ENCODE peak calls at places on chromosomes 3 and 15, in seven cellular contexts. Y is hippocampal formation, H is GF-D8, N is putamen, Z is fibroblast of the aortic adventitia, K is GM12892, O is KG1. M is an unnamed sample.

GRCh38 chr15:58383876-58384275 is 47.9 kb upstream of the LIPC start:
- DNase-seq in Y (no peak), H (no peak), N (no peak), Z (no peak), K (no peak), O (no peak), M (no peak)

GRCh38 chr3:169172535-169172934 is 491.0 kb downstream of the MECOM start:
- DNase-seq in Y (no peak), H (no peak), N (no peak), Z (no peak), K (no peak), O (no peak), M (no peak)

GRCh38 chr3:111473550-111473949 is 68.4 kb upstream of the CD96 start:
- DNase-seq in Y (no peak), H (no peak), N (no peak), Z (no peak), K (no peak), O (no peak), M (no peak)

GRCh38 chr3:9056581-9056980 is 93.3 kb upstream of the RAD18 start:
- DNase-seq in Y (no peak), H (no peak), N (no peak), Z (no peak), K (no peak), O (no peak), M (no peak)

GRCh38 chr15:45829336-45830153 is 194.7 kb downstream of the SQOR start:
- DNase-seq in Y (no peak), H (no peak), N (no peak), Z (no peak), K (no peak), O (no peak), M (no peak)

GRCh38 chr3:62755285-62755684 is 119.9 kb downstream of the CADPS start:
- DNase-seq in Y (no peak), H (no peak), N (no peak), Z (no peak), K (no peak), O (no peak), M (no peak)

GRCh38 chr3:39383913-39384664 is 919 bp downstream of the SLC25A38 start:
- DNase-seq in Y (no peak), H (no peak), N (peak), Z (peak), K (peak), O (no peak), M (peak)

GRCh38 chr3:111541911-111542483 is at the start of gene CD96:
- DNase-seq in Y (no peak), H (peak), N (no peak), Z (no peak), K (no peak), O (no peak), M (no peak)

GRCh38 chr15:90718232-90718631 is 1.1 kb downstream of the BLM start:
- DNase-seq in Y (no peak), H (no peak), N (no peak), Z (no peak), K (no peak), O (no peak), M (no peak)

GRCh38 chr3:110743202-110743601 is 328.4 kb upstream of the NECTIN3 start:
- DNase-seq in Y (no peak), H (no peak), N (no peak), Z (no peak), K (no peak), O (no peak), M (no peak)

GRCh38 chr3:63228677-63229076 is 49.4 kb upstream of the SYNPR start:
- DNase-seq in Y (peak), H (no peak), N (peak), Z (peak), K (no peak), O (no peak), M (no peak)

M was measured in right atrium auricular region.